ENCODE peak calls at places on chromosomes 2 and 18, in six cellular contexts. B is stomach, R is fibroblast of lung, K is ovary, U is A549, J is uterus. W is an unnamed sample. For H3K4me1, the result is how much of the 10 kb centered on the place peaks cover.

GRCh38 chr2:156986339-156986988 is 271.0 kb upstream of the GALNT5 start:
- DNase-seq in B (no peak), R (no peak), K (no peak), U (peak), J (no peak), W (peak)

GRCh38 chr2:120528051-120528692 is 182.2 kb downstream of the INHBB start:
- DNase-seq in B (no peak), R (no peak), K (no peak), U (no peak), J (no peak), W (no peak)

GRCh38 chr2:23545391-23545790 is 160.4 kb downstream of the KLHL29 start:
- DNase-seq in B (no peak), R (no peak), K (no peak), U (no peak), J (no peak), W (no peak)

GRCh38 chr18:70337139-70337972 is 48.5 kb downstream of the SOCS6 start:
- DNase-seq in B (peak), R (peak), K (no peak), U (peak), J (no peak), W (peak)

GRCh38 chr2:78749648-78750047 is 275.9 kb upstream of the REG3G start:
- DNase-seq in B (no peak), R (no peak), K (no peak), U (no peak), J (no peak), W (no peak)

GRCh38 chr2:9799729-9800632 is 43.3 kb upstream of the TAF1B start:
- DNase-seq in B (peak), R (peak), K (peak), U (peak), J (peak), W (peak)

GRCh38 chr2:48504647-48505327 is 25.2 kb upstream of the STON1 start:
- DNase-seq in B (no peak), R (peak), K (no peak), U (peak), J (no peak), W (no peak)

GRCh38 chr2:212940816-212941215 is 210.6 kb downstream of the IKZF2 start:
- DNase-seq in B (peak), R (peak), K (no peak), U (no peak), J (no peak), W (peak)

GRCh38 chr2:200615247-200615646 is 29.4 kb downstream of the AOX1 start:
- DNase-seq in B (no peak), R (peak), K (no peak), U (peak), J (no peak), W (no peak)

GRCh38 chr2:60553496-60553991 is at the start of gene BCL11A:
- DNase-seq in B (peak), R (peak), K (peak), U (peak), J (no peak), W (peak)

GRCh38 chr2:69833752-69834151 is 4.3 kb downstream of the GMCL1 start:
- DNase-seq in B (no peak), R (no peak), K (no peak), U (no peak), J (no peak), W (no peak)
- H3K4me1 ChIP-seq in B (under half), R (under half), K (under half), U (under half), J (under half), W (under half)

GRCh38 chr2:74525717-74526648 is at the start of gene DQX1:
- DNase-seq in B (no peak), R (no peak), K (no peak), U (peak), J (no peak), W (peak)
- H3K27ac ChIP-seq in B (no peak), R (no peak), K (no peak), U (no peak), J (no peak), W (peak)

DNA sequence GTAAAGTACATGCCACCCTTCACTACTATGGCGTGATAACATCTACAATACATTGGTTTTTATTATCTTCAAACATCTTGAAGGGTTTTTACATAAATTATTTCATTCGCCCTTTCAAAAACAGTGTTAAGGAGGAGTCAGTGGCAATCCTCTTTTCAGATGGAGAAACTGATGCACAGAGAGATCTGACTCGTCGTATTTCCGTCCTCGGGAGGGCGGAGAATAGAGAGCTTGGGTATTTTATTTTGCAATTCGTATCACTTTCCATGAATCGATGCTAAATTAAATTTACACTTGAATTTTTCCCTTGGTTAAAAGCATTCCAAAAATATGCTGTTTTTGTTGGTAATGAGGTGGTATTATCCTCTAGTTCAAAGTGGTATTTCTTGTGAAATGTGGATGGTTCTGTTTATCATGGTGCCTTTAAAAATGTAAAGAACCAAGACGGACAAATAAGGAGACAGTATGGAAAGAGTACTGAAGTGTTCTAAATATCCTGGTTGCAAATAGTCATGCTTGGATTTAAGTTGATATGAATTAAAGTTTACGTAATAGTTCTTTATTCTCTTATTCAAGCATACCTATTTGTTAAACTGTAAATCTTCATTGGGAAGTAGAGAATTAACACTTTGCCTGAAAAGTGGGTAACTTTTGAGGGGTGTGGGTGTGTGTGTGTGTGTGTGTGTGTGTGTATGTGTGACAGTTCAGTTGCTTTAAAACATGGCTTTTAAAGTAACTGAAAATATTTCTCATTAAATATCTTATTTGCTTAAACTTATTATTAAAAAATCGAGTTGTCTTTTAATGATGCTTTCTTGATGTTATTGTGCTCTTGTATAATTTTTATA is 5.6 kb downstream of the PHLPP1 start:
- DNase-seq in B (no peak), R (peak), K (no peak), U (no peak), J (no peak), W (no peak)
- H3K4me3 ChIP-seq in B (no peak), R (no peak), K (no peak), U (no peak), J (no peak), W (no peak)

GRCh38 chr2:64652231-64653173 is 1.2 kb downstream of the SERTAD2 start:
- DNase-seq in B (no peak), R (peak), K (peak), U (peak), J (peak), W (peak)
- H3K4me1 ChIP-seq in B (half or more), R (under half), K (under half), U (half or more), J (under half), W (under half)

GRCh38 chr2:218310853-218311542 is 18.7 kb upstream of the TMBIM1 start:
- DNase-seq in B (peak), R (no peak), K (no peak), U (no peak), J (no peak), W (peak)
- H3K27ac ChIP-seq in B (peak), R (no peak), K (no peak), U (no peak), J (no peak), W (peak)